ENCODE peak calls at places on chromosomes 3 and 15, in seven cellular contexts. One of them, this sample, is unnamed.

GRCh38 chr3:182981038-182981380 is 671 bp upstream of the DCUN1D1 start:
- DNase-seq in HFF-Myc: no peak
- DNase-seq in activated CD8-positive, alpha-beta memory T cell treated with anti-CD3 and anti-CD28 coated beads for 1 hour: no peak
- DNase-seq in activated naive CD4-positive, alpha-beta T cell treated with Interleukin-2 at 50 U/mL for 16 hours: no peak
- DNase-seq in T-helper 2 cell: no peak
- DNase-seq in activated T-cell treated with anti-CD3 and anti-CD28 coated beads for 1 hour: no peak
- DNase-seq in effector CD4-positive, alpha-beta T cell: no peak
- DNase-seq in this sample: no peak

GRCh38 chr3:138948371-138949001 is 1.5 kb downstream of the FOXL2NB start:
- DNase-seq in HFF-Myc: no peak
- DNase-seq in activated CD8-positive, alpha-beta memory T cell treated with anti-CD3 and anti-CD28 coated beads for 1 hour: no peak
- DNase-seq in activated naive CD4-positive, alpha-beta T cell treated with Interleukin-2 at 50 U/mL for 16 hours: no peak
- DNase-seq in T-helper 2 cell: no peak
- DNase-seq in activated T-cell treated with anti-CD3 and anti-CD28 coated beads for 1 hour: no peak
- DNase-seq in effector CD4-positive, alpha-beta T cell: no peak
- DNase-seq in this sample: no peak

GRCh38 chr3:173709026-173709425 is 311.5 kb downstream of the NLGN1 start:
- DNase-seq in HFF-Myc: no peak
- DNase-seq in activated CD8-positive, alpha-beta memory T cell treated with anti-CD3 and anti-CD28 coated beads for 1 hour: no peak
- DNase-seq in activated naive CD4-positive, alpha-beta T cell treated with Interleukin-2 at 50 U/mL for 16 hours: no peak
- DNase-seq in T-helper 2 cell: no peak
- DNase-seq in activated T-cell treated with anti-CD3 and anti-CD28 coated beads for 1 hour: no peak
- DNase-seq in effector CD4-positive, alpha-beta T cell: no peak
- DNase-seq in this sample: no peak

GRCh38 chr15:28106294-28107110 is 7.4 kb upstream of the OCA2 start:
- DNase-seq in HFF-Myc: no peak
- DNase-seq in activated CD8-positive, alpha-beta memory T cell treated with anti-CD3 and anti-CD28 coated beads for 1 hour: no peak
- DNase-seq in activated naive CD4-positive, alpha-beta T cell treated with Interleukin-2 at 50 U/mL for 16 hours: peak
- DNase-seq in T-helper 2 cell: no peak
- DNase-seq in activated T-cell treated with anti-CD3 and anti-CD28 coated beads for 1 hour: no peak
- DNase-seq in effector CD4-positive, alpha-beta T cell: no peak
- DNase-seq in this sample: no peak

GRCh38 chr3:49914906-49915305 is 11.2 kb upstream of the MST1R start:
- DNase-seq in HFF-Myc: no peak
- DNase-seq in activated CD8-positive, alpha-beta memory T cell treated with anti-CD3 and anti-CD28 coated beads for 1 hour: no peak
- DNase-seq in activated naive CD4-positive, alpha-beta T cell treated with Interleukin-2 at 50 U/mL for 16 hours: no peak
- DNase-seq in T-helper 2 cell: no peak
- DNase-seq in activated T-cell treated with anti-CD3 and anti-CD28 coated beads for 1 hour: no peak
- DNase-seq in effector CD4-positive, alpha-beta T cell: no peak
- DNase-seq in this sample: no peak

GRCh38 chr3:40681658-40682055 is 156.9 kb downstream of the ZNF621 start:
- DNase-seq in HFF-Myc: no peak
- DNase-seq in activated CD8-positive, alpha-beta memory T cell treated with anti-CD3 and anti-CD28 coated beads for 1 hour: no peak
- DNase-seq in activated naive CD4-positive, alpha-beta T cell treated with Interleukin-2 at 50 U/mL for 16 hours: no peak
- DNase-seq in T-helper 2 cell: no peak
- DNase-seq in activated T-cell treated with anti-CD3 and anti-CD28 coated beads for 1 hour: no peak
- DNase-seq in effector CD4-positive, alpha-beta T cell: no peak
- DNase-seq in this sample: no peak

GRCh38 chr3:71112576-71112975 is 471.0 kb downstream of the FOXP1 start:
- DNase-seq in HFF-Myc: no peak
- DNase-seq in activated CD8-positive, alpha-beta memory T cell treated with anti-CD3 and anti-CD28 coated beads for 1 hour: no peak
- DNase-seq in activated naive CD4-positive, alpha-beta T cell treated with Interleukin-2 at 50 U/mL for 16 hours: no peak
- DNase-seq in T-helper 2 cell: no peak
- DNase-seq in activated T-cell treated with anti-CD3 and anti-CD28 coated beads for 1 hour: no peak
- DNase-seq in effector CD4-positive, alpha-beta T cell: no peak
- DNase-seq in this sample: no peak

GRCh38 chr3:20458994-20459736 is 273.2 kb upstream of the SGO1 start:
- DNase-seq in HFF-Myc: peak
- DNase-seq in activated CD8-positive, alpha-beta memory T cell treated with anti-CD3 and anti-CD28 coated beads for 1 hour: no peak
- DNase-seq in activated naive CD4-positive, alpha-beta T cell treated with Interleukin-2 at 50 U/mL for 16 hours: no peak
- DNase-seq in T-helper 2 cell: no peak
- DNase-seq in activated T-cell treated with anti-CD3 and anti-CD28 coated beads for 1 hour: no peak
- DNase-seq in effector CD4-positive, alpha-beta T cell: no peak
- DNase-seq in this sample: no peak

GRCh38 chr3:196968233-196969000 is at the start of gene PIGZ:
- DNase-seq in HFF-Myc: no peak
- DNase-seq in activated CD8-positive, alpha-beta memory T cell treated with anti-CD3 and anti-CD28 coated beads for 1 hour: no peak
- DNase-seq in activated naive CD4-positive, alpha-beta T cell treated with Interleukin-2 at 50 U/mL for 16 hours: peak
- DNase-seq in T-helper 2 cell: peak
- DNase-seq in activated T-cell treated with anti-CD3 and anti-CD28 coated beads for 1 hour: peak
- DNase-seq in effector CD4-positive, alpha-beta T cell: no peak
- DNase-seq in this sample: peak

GRCh38 chr3:111314146-111314873 is 227.7 kb upstream of the CD96 start:
- DNase-seq in HFF-Myc: no peak
- DNase-seq in activated CD8-positive, alpha-beta memory T cell treated with anti-CD3 and anti-CD28 coated beads for 1 hour: no peak
- DNase-seq in activated naive CD4-positive, alpha-beta T cell treated with Interleukin-2 at 50 U/mL for 16 hours: no peak
- DNase-seq in T-helper 2 cell: no peak
- DNase-seq in activated T-cell treated with anti-CD3 and anti-CD28 coated beads for 1 hour: no peak
- DNase-seq in effector CD4-positive, alpha-beta T cell: no peak
- DNase-seq in this sample: no peak

This sample was measured in left cardiac atrium.